ENCODE peak calls at places on chromosomes 7 and 10, in six cellular contexts. One of them, this sample, is unnamed.

GRCh38 chr10:28094121-28094520 is 95.2 kb upstream of the ODAD2 start:
- DNase-seq in fibroblast of the conjunctiva: no peak
- DNase-seq in amniotic stem cell: no peak
- DNase-seq in stimulated activated CD8-positive, alpha-beta memory T cell treated with anti-CD3 and anti-CD28 coated beads, Interleukin-15, amount 100 ng/mL, for 24 hours: no peak
- DNase-seq in smooth muscle cell of the brain vasculature: no peak
- DNase-seq in posterior vena cava: no peak
- DNase-seq in this sample: no peak

GRCh38 chr7:17633099-17633498 is 307.2 kb downstream of the SNX13 start:
- DNase-seq in fibroblast of the conjunctiva: no peak
- DNase-seq in posterior vena cava: no peak
- DNase-seq in amniotic stem cell: no peak
- DNase-seq in smooth muscle cell of the brain vasculature: no peak
- DNase-seq in stimulated activated CD8-positive, alpha-beta memory T cell treated with anti-CD3 and anti-CD28 coated beads, Interleukin-15, amount 100 ng/mL, for 24 hours: no peak
- DNase-seq in this sample: no peak

GRCh38 chr10:99658622-99659030 is 683 bp upstream of the ENTPD7 start:
- DNase-seq in amniotic stem cell: no peak
- DNase-seq in stimulated activated CD8-positive, alpha-beta memory T cell treated with anti-CD3 and anti-CD28 coated beads, Interleukin-15, amount 100 ng/mL, for 24 hours: peak; percentile 9
- DNase-seq in smooth muscle cell of the brain vasculature: no peak
- DNase-seq in posterior vena cava: peak; percentile 91
- DNase-seq in fibroblast of the conjunctiva: no peak
- DNase-seq in this sample: peak; percentile 78

GRCh38 chr10:3763035-3763456 is 22.0 kb downstream of the KLF6 start:
- DNase-seq in posterior vena cava: no peak
- DNase-seq in stimulated activated CD8-positive, alpha-beta memory T cell treated with anti-CD3 and anti-CD28 coated beads, Interleukin-15, amount 100 ng/mL, for 24 hours: no peak
- DNase-seq in smooth muscle cell of the brain vasculature: no peak
- DNase-seq in amniotic stem cell: no peak
- DNase-seq in fibroblast of the conjunctiva: no peak
- DNase-seq in this sample: no peak

GRCh38 chr7:36747969-36748574 is 23.8 kb upstream of the AOAH start:
- DNase-seq in fibroblast of the conjunctiva: no peak
- DNase-seq in stimulated activated CD8-positive, alpha-beta memory T cell treated with anti-CD3 and anti-CD28 coated beads, Interleukin-15, amount 100 ng/mL, for 24 hours: no peak
- DNase-seq in posterior vena cava: no peak
- DNase-seq in smooth muscle cell of the brain vasculature: no peak
- DNase-seq in amniotic stem cell: no peak
- DNase-seq in this sample: no peak

GRCh38 chr7:101669307-101669706 is 40.2 kb upstream of the MYL10 start:
- DNase-seq in fibroblast of the conjunctiva: no peak
- DNase-seq in smooth muscle cell of the brain vasculature: no peak
- DNase-seq in stimulated activated CD8-positive, alpha-beta memory T cell treated with anti-CD3 and anti-CD28 coated beads, Interleukin-15, amount 100 ng/mL, for 24 hours: no peak
- DNase-seq in amniotic stem cell: no peak
- DNase-seq in posterior vena cava: no peak
- DNase-seq in this sample: no peak

GRCh38 chr10:58587676-58588075 is 75.0 kb downstream of the BICC1 start:
- DNase-seq in smooth muscle cell of the brain vasculature: no peak
- DNase-seq in amniotic stem cell: no peak
- DNase-seq in posterior vena cava: no peak
- DNase-seq in stimulated activated CD8-positive, alpha-beta memory T cell treated with anti-CD3 and anti-CD28 coated beads, Interleukin-15, amount 100 ng/mL, for 24 hours: no peak
- DNase-seq in fibroblast of the conjunctiva: no peak
- DNase-seq in this sample: no peak

GRCh38 chr10:73655990-73656298 is at the start of gene SYNPO2L:
- DNase-seq in fibroblast of the conjunctiva: no peak
- DNase-seq in amniotic stem cell: no peak
- DNase-seq in stimulated activated CD8-positive, alpha-beta memory T cell treated with anti-CD3 and anti-CD28 coated beads, Interleukin-15, amount 100 ng/mL, for 24 hours: no peak
- DNase-seq in posterior vena cava: no peak
- DNase-seq in smooth muscle cell of the brain vasculature: no peak
- DNase-seq in this sample: peak; percentile 83

GRCh38 chr10:126634915-126635314 is 35.6 kb downstream of the C10orf90 start:
- DNase-seq in amniotic stem cell: no peak
- DNase-seq in stimulated activated CD8-positive, alpha-beta memory T cell treated with anti-CD3 and anti-CD28 coated beads, Interleukin-15, amount 100 ng/mL, for 24 hours: no peak
- DNase-seq in fibroblast of the conjunctiva: no peak
- DNase-seq in posterior vena cava: no peak
- DNase-seq in smooth muscle cell of the brain vasculature: no peak
- DNase-seq in this sample: no peak

GRCh38 chr10:83516788-83517187 is 622.5 kb upstream of the GHITM start:
- DNase-seq in smooth muscle cell of the brain vasculature: no peak
- DNase-seq in stimulated activated CD8-positive, alpha-beta memory T cell treated with anti-CD3 and anti-CD28 coated beads, Interleukin-15, amount 100 ng/mL, for 24 hours: no peak
- DNase-seq in amniotic stem cell: no peak
- DNase-seq in fibroblast of the conjunctiva: no peak
- DNase-seq in posterior vena cava: no peak
- DNase-seq in this sample: no peak